ENCODE peak calls at places on chromosomes 11 and 22, in six cellular contexts. N is CD8-positive, alpha-beta memory T cell; L is cardiac muscle cell; A is fibroblast of mammary gland; W is C1 segment of cervical spinal cord; Q is AG08395. Y is an unnamed sample.

GRCh38 chr11:118281284-118281683 is 17.2 kb upstream of the MPZL2 start:
- DNase-seq in L (no peak), Q (no peak), A (no peak), N (no peak), W (no peak), Y (no peak)

GRCh38 chr22:29341056-29341848 is 25.8 kb upstream of the RASL10A start:
- DNase-seq in W (no peak), N (no peak), Q (no peak), L (no peak), A (no peak), Y (no peak)

GRCh38 chr11:70500076-70500847 is 101.9 kb downstream of the CTTN start:
- DNase-seq in Q (no peak), L (no peak), W (no peak), N (no peak), A (no peak), Y (no peak)

GRCh38 chr11:130068546-130068985 is 1.1 kb upstream of the APLP2 start:
- DNase-seq in L (no peak), Q (no peak), N (no peak), W (no peak), A (no peak), Y (no peak)

GRCh38 chr22:46693634-46694422 is 44.2 kb downstream of the CERK start:
- DNase-seq in N (no peak), L (no peak), W (no peak), Q (no peak), A (no peak), Y (no peak)

GRCh38 chr22:18933914-18934313 is 2.2 kb downstream of the PRODH start:
- DNase-seq in N (no peak), W (no peak), A (no peak), L (no peak), Q (no peak), Y (no peak)

GRCh38 chr22:38205261-38206128 is 3.7 kb downstream of the MAFF start:
- DNase-seq in L (peak), N (no peak), A (peak), Q (peak), W (no peak), Y (no peak)

GRCh38 chr11:96341237-96342130 is 1.5 kb downstream of the MAML2 start:
- DNase-seq in W (peak), N (peak), L (no peak), Q (peak), A (peak), Y (no peak)

GRCh38 chr11:68010058-68011041 is at the start of gene ALDH3B1:
- DNase-seq in L (peak), A (peak), W (peak), N (no peak), Q (peak), Y (peak)

GRCh38 chr11:86395061-86395551 is 20.4 kb downstream of the CCDC81 start:
- DNase-seq in W (no peak), L (peak), A (peak), Q (peak), N (no peak), Y (no peak)

GRCh38 chr22:50282361-50283144 is 12.4 kb upstream of the MAPK11 start:
- DNase-seq in Q (peak), W (no peak), N (no peak), A (peak), L (no peak), Y (no peak)

GRCh38 chr11:69475141-69475865 is 6.2 kb upstream of the LINC01488 start:
- DNase-seq in Q (no peak), A (no peak), L (no peak), W (no peak), N (no peak), Y (no peak)

GRCh38 chr22:40401532-40401931 is 31.1 kb downstream of the SGSM3 start:
- DNase-seq in L (no peak), N (peak), Q (no peak), A (no peak), W (no peak), Y (no peak)

GRCh38 chr11:29256580-29256979 is 760.2 kb downstream of the KCNA4 start:
- DNase-seq in Q (no peak), L (no peak), A (no peak), N (no peak), W (no peak), Y (no peak)

GRCh38 chr11:3745161-3745560 is 52.2 kb downstream of the NUP98 start:
- DNase-seq in A (no peak), N (no peak), Q (no peak), W (no peak), L (no peak), Y (no peak)

GRCh38 chr11:96098511-96099241 is 174.8 kb upstream of the MTMR2 start:
- DNase-seq in N (no peak), L (no peak), A (peak), Q (no peak), W (no peak), Y (no peak)

GRCh38 chr11:71101606-71102005 is 150.8 kb downstream of the SHANK2 start:
- DNase-seq in L (no peak), W (no peak), N (no peak), Q (no peak), A (no peak), Y (no peak)

GRCh38 chr11:117907276-117908110 is 21.7 kb downstream of the TMPRSS13 start:
- DNase-seq in L (peak), Q (peak), A (peak), N (peak), W (no peak), Y (peak)

GRCh38 chr22:43298062-43298801 is 44.9 kb downstream of the SCUBE1 start:
- DNase-seq in L (no peak), N (no peak), W (no peak), A (peak), Q (no peak), Y (no peak)

Y was measured in HFF-Myc.